ENCODE peak calls at places on chromosomes 12 and 14, in eight cellular contexts. L is lung; O is sciatic nerve; R is right cardiac atrium; X is CD4-positive, CD25-positive, alpha-beta regulatory T cell; S is psoas muscle; V is activated CD8-positive, alpha-beta T cell treated with anti-CD3 and anti-CD28 coated beads for 36 hours; P is upper lobe of right lung. H is an unnamed sample.

GRCh38 chr12:68971404-68971803 is 38.4 kb upstream of the CPM start:
- ATAC-seq in L (peak; percentile 49), R (no peak), O (no peak), P (peak; percentile 45), S (no peak), X (no peak), V (no peak), H (peak; percentile 83)

GRCh38 chr12:84134797-84135366 is 777.7 kb downstream of the SLC6A15 start:
- ATAC-seq in R (no peak), P (no peak), V (no peak), L (no peak), O (no peak), X (no peak), S (no peak), H (no peak)

GRCh38 chr12:52383331-52383730 is 2.1 kb downstream of the KRT84 start:
- ATAC-seq in V (no peak), O (no peak), P (no peak), L (no peak), S (no peak), R (no peak), X (no peak), H (no peak)

GRCh38 chr14:31792726-31793125 is 231.5 kb downstream of the NUBPL start:
- ATAC-seq in R (no peak), S (no peak), X (no peak), L (no peak), P (no peak), V (no peak), O (no peak), H (no peak)

GRCh38 chr14:85565862-85566296 is 35.9 kb downstream of the FLRT2 start:
- ATAC-seq in X (no peak), P (no peak), S (peak; percentile 23), O (no peak), V (no peak), R (peak; percentile 16), L (no peak), H (no peak)

GRCh38 chr14:65250162-65250495 is 147.8 kb upstream of the MAX start:
- ATAC-seq in S (no peak), V (no peak), P (no peak), L (no peak), R (peak; percentile 53), X (no peak), O (no peak), H (no peak)

GRCh38 chr12:122126713-122127597 is 47.1 kb downstream of the IL31 start:
- ATAC-seq in P (no peak), L (no peak), S (no peak), R (peak; percentile 24), O (no peak), V (no peak), X (no peak), H (no peak)

GRCh38 chr12:98738539-98738938 is 93.4 kb downstream of the APAF1 start:
- ATAC-seq in R (no peak), L (no peak), X (no peak), V (peak; percentile 31), S (no peak), P (no peak), O (no peak), H (peak; percentile 42)

GRCh38 chr12:126036348-126036747 is 971.1 kb downstream of the AACS start:
- ATAC-seq in X (no peak), L (no peak), V (no peak), P (no peak), O (no peak), R (no peak), S (no peak), H (no peak)

GRCh38 chr14:64720190-64720589 is 16.0 kb downstream of the PLEKHG3 start:
- ATAC-seq in R (no peak), P (peak; percentile 52), V (no peak), L (peak; percentile 45), O (no peak), S (no peak), X (no peak), H (peak; percentile 64)

H was measured in activated T-helper 17 cell treated with anti-CD3 and anti-CD28 coated beads, Interleukin-2, amount 50 U/mL, for 72 hours.